ENCODE peak calls at places on chromosomes 13 and 19, in seven cellular contexts. D, F, Z, I, L, B and A are unnamed samples.

GRCh38 chr19:14168993-14169392 is 32.6 kb upstream of the ASF1B start:
- DNase-seq in B (no peak), Z (no peak), I (no peak), L (no peak), D (no peak), F (no peak), A (no peak)

GRCh38 chr19:40601061-40601973 is at the start of gene LTBP4:
- DNase-seq in L (no peak), I (no peak), F (no peak), B (peak; percentile 93), Z (peak; percentile 53), D (no peak), A (peak; percentile 55)

GRCh38 chr13:79393564-79394249 is 12.3 kb downstream of the RBM26 start:
- DNase-seq in L (peak; percentile 43), I (no peak), B (no peak), F (peak; percentile 19), Z (no peak), D (no peak), A (no peak)

GRCh38 chr13:35714588-35714987 is 238.1 kb upstream of the MAB21L1 start:
- DNase-seq in Z (no peak), B (no peak), F (no peak), D (no peak), I (no peak), L (no peak), A (no peak)

GRCh38 chr19:17296278-17296677 is 6.9 kb downstream of the ABHD8 start:
- DNase-seq in F (no peak), B (no peak), Z (no peak), D (no peak), I (no peak), L (no peak), A (peak; percentile 40)

GRCh38 chr19:40799558-40800338 is 757 bp downstream of the EGLN2 start:
- DNase-seq in I (no peak), Z (peak; percentile 70), L (no peak), B (peak; percentile 89), F (peak; percentile 65), D (no peak), A (peak; percentile 52)

GRCh38 chr19:19579533-19580361 is 38.7 kb downstream of the PBX4 start:
- DNase-seq in F (no peak), I (no peak), Z (no peak), B (no peak), D (no peak), L (no peak), A (no peak)

GRCh38 chr19:39405930-39406655 is 554 bp upstream of the ZFP36 start:
- DNase-seq in L (peak; percentile 88), F (peak; percentile 86), I (no peak), B (no peak), D (no peak), Z (no peak), A (no peak)

GRCh38 chr19:11587302-11587972 is 9.8 kb upstream of the ZNF627 start:
- DNase-seq in I (peak; percentile 54), L (peak; percentile 68), D (peak; percentile 59), Z (peak; percentile 88), F (peak; percentile 84), B (peak; percentile 90), A (peak; percentile 75)

GRCh38 chr19:35365303-35365702 is 5.6 kb upstream of the GPR42 start:
- DNase-seq in D (no peak), B (no peak), L (no peak), I (no peak), F (no peak), Z (no peak), A (no peak)

GRCh38 chr19:47247308-47247990 is 8.9 kb upstream of the CCDC9 start:
- DNase-seq in F (peak; percentile 89), Z (peak; percentile 70), D (peak; percentile 48), I (no peak), L (peak; percentile 70), B (peak; percentile 95), A (peak; percentile 75)

GRCh38 chr13:26446751-26447150 is 110.7 kb upstream of the WASF3 start:
- DNase-seq in D (no peak), Z (no peak), L (no peak), I (no peak), F (no peak), B (no peak), A (no peak)

GRCh38 chr19:19554074-19555023 is 16.3 kb downstream of the CILP2 start:
- DNase-seq in L (peak; percentile 32), F (peak; percentile 79), B (peak; percentile 82), Z (peak; percentile 89), I (no peak), D (no peak), A (peak; percentile 57)

GRCh38 chr13:75685239-75685697 is 49.1 kb downstream of the LMO7 start:
- DNase-seq in D (no peak), L (no peak), Z (peak; percentile 60), B (no peak), I (no peak), F (peak; percentile 9), A (peak; percentile 69)

GRCh38 chr19:8028951-8029491 is 23.5 kb upstream of the CCL25 start:
- DNase-seq in F (no peak), D (no peak), I (no peak), L (no peak), Z (peak; percentile 57), B (no peak), A (no peak)

GRCh38 chr19:47779524-47780214 is 1.2 kb downstream of the SELENOW start:
- DNase-seq in D (peak; percentile 10), L (no peak), B (peak; percentile 89), F (no peak), I (no peak), Z (peak; percentile 66), A (no peak)

GRCh38 chr13:32126756-32127155 is 95.2 kb downstream of the FRY start:
- DNase-seq in D (no peak), F (no peak), L (no peak), I (no peak), B (no peak), Z (peak; percentile 26), A (no peak)

GRCh38 chr19:452829-453228 is 8.0 kb downstream of the SHC2 start:
- DNase-seq in B (peak; percentile 69), D (no peak), F (no peak), Z (no peak), L (no peak), I (no peak), A (no peak)

GRCh38 chr19:35978832-35979365 is 16.1 kb upstream of the SDHAF1 start:
- DNase-seq in B (no peak), L (no peak), D (no peak), F (no peak), I (no peak), Z (no peak), A (no peak)

GRCh38 chr13:89827552-89827951 is 1519.9 kb upstream of the MIR17HG start:
- DNase-seq in F (no peak), Z (no peak), D (no peak), B (no peak), L (no peak), I (peak; percentile 56), A (peak; percentile 11)